ENCODE peak calls at places on chromosome 15, in ten cellular contexts. M, H, O, C, J, N, K, Y, I and D are unnamed samples.

GRCh38 chr15:44081223-44082013 is 113.7 kb downstream of the FRMD5 start:
- DNase-seq in H (no peak), M (no peak), Y (no peak), N (no peak), I (no peak), C (peak), J (no peak), O (no peak), K (no peak), D (no peak)

GRCh38 chr15:80636675-80637074 is 58.4 kb upstream of the ABHD17C start:
- DNase-seq in K (no peak), H (no peak), O (peak), I (no peak), C (no peak), J (no peak), Y (no peak), M (no peak), N (no peak), D (peak)

GRCh38 chr15:32818758-32819405 is 101.1 kb downstream of the GREM1 start:
- DNase-seq in Y (no peak), K (peak), I (no peak), H (no peak), M (no peak), N (peak), O (no peak), C (peak), J (no peak), D (no peak)

GRCh38 chr15:27427386-27427785 is 456.4 kb downstream of the GABRG3 start:
- DNase-seq in J (no peak), I (no peak), M (no peak), C (no peak), Y (no peak), O (no peak), K (no peak), H (no peak), N (no peak), D (no peak)

GRCh38 chr15:25170113-25170731 is 215.4 kb downstream of the SNRPN start:
- DNase-seq in C (no peak), K (no peak), J (peak), O (no peak), H (no peak), M (no peak), I (peak), Y (peak), N (no peak), D (no peak)

GRCh38 chr15:67033521-67033920 is 31.9 kb upstream of the SMAD3 start:
- DNase-seq in J (peak), M (no peak), O (no peak), N (no peak), H (peak), K (no peak), I (no peak), C (no peak), Y (peak), D (peak)

GRCh38 chr15:58517682-58518525 is 86.1 kb downstream of the LIPC start:
- DNase-seq in I (no peak), J (no peak), O (no peak), M (no peak), N (no peak), K (no peak), H (no peak), Y (no peak), C (no peak), D (no peak)

GRCh38 chr15:59976480-59976879 is 27.6 kb upstream of the FOXB1 start:
- DNase-seq in H (peak), I (no peak), K (no peak), O (no peak), Y (no peak), M (no peak), J (no peak), N (no peak), C (no peak), D (peak)

GRCh38 chr15:39580630-39581500 is at the start of gene THBS1:
- DNase-seq in C (peak), J (peak), H (no peak), N (peak), I (peak), K (no peak), M (peak), O (peak), Y (peak), D (peak)

GRCh38 chr15:66389859-66390382 is 3.2 kb downstream of the MAP2K1 start:
- DNase-seq in Y (no peak), M (no peak), O (peak), H (no peak), N (no peak), C (no peak), K (no peak), J (no peak), I (no peak), D (no peak)

GRCh38 chr15:96067677-96068076 is 262.8 kb upstream of the NR2F2 start:
- DNase-seq in Y (no peak), C (no peak), K (no peak), H (no peak), M (no peak), J (no peak), N (no peak), O (no peak), I (no peak), D (no peak)

DNA sequence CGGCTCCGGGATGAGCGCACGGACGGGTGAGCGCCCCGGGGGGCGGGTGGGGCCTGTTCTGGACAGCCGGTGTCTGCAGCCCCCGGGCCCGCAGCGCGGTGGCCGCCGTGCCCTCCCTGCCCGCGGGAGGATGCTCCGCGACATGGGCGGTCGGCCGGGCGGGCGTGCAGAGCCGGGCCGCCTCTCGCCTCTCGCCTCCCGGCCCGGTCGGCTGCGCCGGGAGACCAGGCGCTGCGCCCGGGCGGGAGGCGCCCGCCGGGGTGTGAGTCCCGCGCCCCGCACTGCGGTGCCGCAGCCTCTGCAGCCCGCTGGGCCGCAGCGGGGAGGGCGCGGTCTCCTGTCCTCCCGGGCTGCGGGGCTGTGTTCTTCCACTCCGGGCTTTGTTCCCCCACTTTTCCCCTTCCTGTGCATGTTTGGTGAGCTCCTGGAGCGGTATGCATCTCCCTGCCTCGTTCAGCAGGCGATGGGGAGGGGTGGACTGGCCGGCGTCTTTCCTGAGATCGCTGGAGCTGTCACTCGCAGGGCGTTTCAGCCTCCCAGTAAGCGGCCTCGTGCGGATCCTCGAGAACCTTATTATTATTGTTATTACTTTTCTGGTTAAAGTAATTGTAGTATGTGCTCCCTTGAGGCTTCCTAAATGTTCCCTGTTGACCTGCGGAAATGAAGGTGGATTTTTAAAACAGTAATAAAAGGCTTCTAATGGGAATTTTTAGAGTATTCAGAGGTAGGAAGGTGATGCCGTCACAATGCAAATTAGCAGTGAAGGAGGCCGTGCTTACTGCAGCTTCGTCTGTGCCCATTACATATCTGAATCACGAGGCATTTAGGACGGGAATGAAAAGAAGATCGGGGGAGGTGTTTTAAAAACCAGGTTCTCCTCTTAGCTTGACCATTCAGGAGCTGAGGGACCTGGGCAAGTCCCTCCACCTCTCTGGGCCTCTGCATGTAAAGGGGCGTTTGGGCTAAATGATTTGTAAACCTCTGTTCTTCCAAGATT is 588 bp downstream of the TMOD2 start:
- DNase-seq in Y (peak), H (no peak), O (peak), J (peak), I (peak), M (peak), N (no peak), K (no peak), C (peak), D (peak)
- H3K4me3 ChIP-seq in Y (peak), H (no peak), O (peak), J (peak), I (peak), M (peak), N (peak), K (peak), C (peak), D (peak)

GRCh38 chr15:63501256-63502089 is 2.9 kb upstream of the USP3 start:
- DNase-seq in K (no peak), Y (peak), C (peak), O (peak), J (peak), N (peak), M (no peak), H (no peak), I (peak), D (peak)
- H3K4me3 ChIP-seq in K (peak), Y (no peak), C (peak), O (no peak), J (peak), N (no peak), M (no peak), H (peak), I (peak), D (peak)

DNA sequence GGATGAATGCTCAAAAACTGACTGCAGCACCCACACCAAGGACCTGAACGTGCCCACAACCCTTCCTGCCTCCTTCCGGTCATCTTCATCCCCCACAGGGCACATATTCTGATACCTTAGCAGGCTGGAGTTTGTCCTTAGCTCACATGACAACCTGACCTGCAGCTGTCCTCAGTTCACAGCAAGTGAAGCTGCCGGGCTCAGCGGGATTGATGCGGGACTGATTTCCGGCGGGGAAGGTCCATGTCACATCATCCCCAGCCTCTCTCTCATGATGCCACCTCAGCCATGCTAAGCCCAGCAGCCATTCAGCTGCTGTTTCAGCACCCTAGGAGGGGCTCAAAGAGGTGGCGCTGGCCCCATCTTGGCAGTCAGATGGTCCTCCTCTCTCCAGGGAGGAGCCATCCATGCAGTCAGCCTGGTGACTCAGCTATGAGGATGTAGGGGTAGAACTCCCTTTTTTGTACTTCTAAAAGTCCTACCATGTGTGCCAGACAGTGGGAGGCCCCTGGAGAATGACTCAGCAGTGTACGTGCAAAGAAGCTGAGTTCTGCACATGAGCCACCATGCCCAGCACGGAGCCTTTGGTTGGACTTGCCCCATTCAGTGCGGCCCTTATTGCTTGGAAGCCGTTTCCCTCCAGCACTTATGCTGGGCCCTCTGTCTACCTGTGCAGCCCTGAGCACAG is 9.5 kb downstream of the CA12 start:
- DNase-seq in O (peak), J (no peak), C (peak), K (no peak), Y (no peak), N (peak), H (no peak), M (no peak), I (peak), D (no peak)
- H3K4me3 ChIP-seq in O (no peak), J (no peak), C (no peak), K (no peak), Y (no peak), N (no peak), H (no peak), M (no peak), I (no peak), D (no peak)

DNA sequence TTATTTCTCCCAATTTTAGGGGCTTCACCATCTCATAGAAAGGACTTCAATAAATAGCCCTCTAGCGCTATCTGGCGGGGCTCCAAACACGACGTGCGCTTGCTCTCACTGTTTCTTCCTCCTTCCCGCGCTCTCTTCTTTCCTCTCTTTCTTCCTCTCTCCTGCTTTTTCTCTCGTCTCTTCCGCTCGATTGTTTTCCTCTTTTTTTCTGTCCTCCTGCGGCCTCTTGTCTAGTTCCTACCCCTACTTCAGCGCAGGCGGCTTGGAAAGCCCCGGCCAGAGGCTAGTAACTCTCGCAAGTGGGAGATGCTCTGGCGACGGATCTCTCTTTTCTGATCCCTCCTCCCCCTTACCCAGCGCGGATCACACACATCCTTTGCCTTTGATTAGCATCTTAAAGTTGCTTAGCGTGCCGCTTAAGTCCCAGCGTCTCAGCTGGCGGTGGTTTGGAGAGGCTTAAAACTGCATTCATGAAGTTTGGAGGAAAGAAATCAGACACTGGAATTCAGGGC is 6.2 kb upstream of the MEIS2 start:
- DNase-seq in Y (peak), I (peak), C (peak), M (peak), J (peak), N (no peak), H (no peak), O (no peak), K (no peak), D (peak)
- H3K4me3 ChIP-seq in Y (peak), I (no peak), C (no peak), M (peak), J (peak), N (no peak), H (no peak), O (no peak), K (peak), D (no peak)

GRCh38 chr15:101168463-101168824 is 83.4 kb downstream of the CHSY1 start:
- DNase-seq in J (peak), O (no peak), I (peak), K (no peak), Y (peak), M (no peak), C (peak), N (no peak), H (no peak), D (no peak)

GRCh38 chr15:101167366-101167790 is 84.5 kb downstream of the CHSY1 start:
- DNase-seq in M (no peak), K (no peak), C (peak), O (peak), J (no peak), N (no peak), Y (peak), I (no peak), H (no peak), D (no peak)

GRCh38 chr15:101168898-101169297 is 83.0 kb downstream of the CHSY1 start:
- DNase-seq in C (no peak), Y (peak), O (no peak), J (no peak), K (no peak), N (no peak), H (no peak), M (no peak), I (no peak), D (no peak)

GRCh38 chr15:101169457-101170071 is 82.3 kb downstream of the CHSY1 start:
- DNase-seq in N (no peak), C (no peak), Y (peak), H (no peak), K (no peak), M (no peak), O (no peak), J (no peak), I (peak), D (no peak)

GRCh38 chr15:101167791-101168462 is 83.9 kb downstream of the CHSY1 start:
- DNase-seq in Y (peak), H (peak), J (peak), I (peak), N (peak), M (no peak), K (no peak), C (peak), O (peak), D (peak)
- H3K4me3 ChIP-seq in Y (no peak), H (no peak), J (no peak), I (peak), N (no peak), M (no peak), K (no peak), C (no peak), O (no peak), D (no peak)